ENCODE peak calls at places on chromosome 19, in eight cellular contexts. X is lower lobe of right lung; Z is activated CD8-positive, alpha-beta memory T cell treated with anti-CD3 and anti-CD28 coated beads for 1 hour; M is Jurkat, Clone E6-1; I is stimulated activated CD4-positive, alpha-beta T cell treated with anti-CD3 and anti-CD28 coated beads, TNF-alpha, amount 100 ng/mL, for 24 hours; S is epithelial cell of esophagus; B is GM04503; U is left ventricle myocardium inferior. K is an unnamed sample.

GRCh38 chr19:343941-344624 is 513 bp downstream of the MIER2 start:
- DNase-seq in U (no peak), I (no peak), X (no peak), B (peak), S (peak), Z (no peak), M (no peak), K (no peak)

GRCh38 chr19:4594199-4594598 is 34.7 kb upstream of the SEMA6B start:
- DNase-seq in S (no peak), Z (no peak), U (no peak), I (no peak), X (no peak), M (no peak), B (no peak), K (no peak)

GRCh38 chr19:6232567-6232966 is 47.2 kb downstream of the MLLT1 start:
- DNase-seq in S (peak), U (no peak), X (no peak), B (peak), M (no peak), Z (no peak), I (no peak), K (no peak)

GRCh38 chr19:13974073-13974472 is 21.8 kb downstream of the DCAF15 start:
- DNase-seq in U (no peak), S (peak), Z (no peak), I (no peak), M (peak), B (no peak), X (no peak), K (peak)

GRCh38 chr19:3769494-3769893 is 2.5 kb downstream of the RAX2 start:
- DNase-seq in Z (no peak), B (no peak), U (no peak), M (no peak), I (no peak), S (no peak), X (no peak), K (no peak)

GRCh38 chr19:29861575-29861974 is 49.8 kb downstream of the CCNE1 start:
- DNase-seq in S (no peak), X (no peak), I (no peak), M (no peak), Z (no peak), B (no peak), U (no peak), K (no peak)

GRCh38 chr19:29084266-29084665 is 128.7 kb downstream of the UQCRFS1 start:
- DNase-seq in U (no peak), Z (no peak), I (no peak), S (no peak), M (no peak), X (no peak), B (no peak), K (no peak)

GRCh38 chr19:41541990-41542584 is 33.9 kb upstream of the CEACAM21 start:
- DNase-seq in Z (peak), I (peak), U (peak), S (peak), X (peak), B (no peak), M (peak), K (no peak)

GRCh38 chr19:38375098-38375493 is 725 bp downstream of the PSMD8 start:
- DNase-seq in I (no peak), B (no peak), Z (no peak), X (no peak), U (no peak), S (no peak), M (no peak), K (no peak)

GRCh38 chr19:47511681-47512080 is 3.2 kb downstream of the NAPA start:
- DNase-seq in U (no peak), X (no peak), B (no peak), Z (no peak), S (peak), M (no peak), I (no peak), K (no peak)

GRCh38 chr19:33302974-33303790 is 848 bp upstream of the CEBPA start:
- DNase-seq in I (no peak), X (peak), M (no peak), S (peak), U (peak), Z (no peak), B (no peak), K (no peak)

GRCh38 chr19:15253513-15253912 is 21.3 kb upstream of the EPHX3 start:
- DNase-seq in X (no peak), Z (no peak), S (no peak), I (no peak), U (no peak), M (no peak), B (no peak), K (no peak)

GRCh38 chr19:16849168-16849567 is 20.0 kb downstream of the SIN3B start:
- DNase-seq in S (peak), U (no peak), Z (no peak), M (no peak), B (no peak), I (no peak), X (no peak), K (no peak)

GRCh38 chr19:19170053-19170945 is at the start of gene MEF2B:
- DNase-seq in Z (peak), M (peak), U (peak), S (peak), B (no peak), X (peak), I (peak), K (no peak)

GRCh38 chr19:38134538-38135149 is 89.4 kb downstream of the DPF1 start:
- DNase-seq in B (no peak), X (no peak), U (no peak), I (no peak), Z (no peak), S (peak), M (peak), K (no peak)

GRCh38 chr19:27689734-27690241 is 1523.2 kb downstream of the UQCRFS1 start:
- DNase-seq in B (no peak), X (no peak), I (no peak), S (no peak), Z (no peak), U (no peak), M (no peak), K (no peak)

GRCh38 chr19:14475251-14476073 is at the start of gene PTGER1:
- DNase-seq in X (no peak), U (no peak), B (no peak), I (no peak), S (peak), Z (no peak), M (no peak), K (no peak)

K was measured in NCI-H1436 treated with DMSO at 0.1 percent for 48 hours.